ENCODE peak calls at places on chromosomes 16 and 17, in seven cellular contexts. V is AG10803, U is PC-3, X is tibial nerve, C is GM23338, A is thoracic aorta, S is A549. D is an unnamed sample.

GRCh38 chr17:8849311-8850041 is 18.0 kb downstream of the PIK3R6 start:
- DNase-seq in V (no peak), U (no peak), X (no peak), C (no peak), A (no peak), S (no peak), D (no peak)

GRCh38 chr17:78724999-78725398 is 57.1 kb downstream of the CYTH1 start:
- DNase-seq in V (no peak), U (no peak), X (no peak), C (no peak), A (no peak), S (no peak), D (no peak)

GRCh38 chr17:63696381-63696961 is 3.5 kb downstream of the LIMD2 start:
- DNase-seq in V (peak; percentile 38), U (peak; percentile 55), X (no peak), C (peak; percentile 90), A (no peak), S (peak; percentile 71), D (peak; percentile 53)

GRCh38 chr17:50631195-50631907 is 3.3 kb upstream of the ABCC3 start:
- DNase-seq in V (no peak), U (no peak), X (no peak), C (no peak), A (no peak), S (no peak), D (no peak)

GRCh38 chr17:15381707-15382106 is 40.3 kb upstream of the TEKT3 start:
- DNase-seq in V (no peak), U (peak; percentile 91), X (no peak), C (no peak), A (no peak), S (no peak), D (no peak)

GRCh38 chr17:79797492-79798295 is 817 bp upstream of the CBX8 start:
- DNase-seq in V (no peak), U (no peak), X (no peak), C (no peak), A (no peak), S (peak; percentile 56), D (no peak)

GRCh38 chr16:17271687-17272086 is 199.1 kb downstream of the XYLT1 start:
- DNase-seq in V (no peak), U (no peak), X (peak; percentile 38), C (no peak), A (peak; percentile 31), S (no peak), D (no peak)

GRCh38 chr16:75099075-75099667 is 17.4 kb downstream of the LDHD start:
- DNase-seq in V (no peak), U (no peak), X (no peak), C (no peak), A (no peak), S (no peak), D (no peak)

GRCh38 chr17:66461343-66461995 is 159.1 kb downstream of the PRKCA start:
- DNase-seq in V (no peak), U (no peak), X (no peak), C (no peak), A (no peak), S (no peak), D (no peak)

GRCh38 chr16:86485746-86486145 is 24.6 kb upstream of the FOXF1 start:
- DNase-seq in V (no peak), U (no peak), X (no peak), C (no peak), A (no peak), S (no peak), D (no peak)

GRCh38 chr16:27154573-27155521 is 48.5 kb upstream of the KDM8 start:
- DNase-seq in V (peak; percentile 28), U (peak; percentile 41), X (peak; percentile 25), C (peak; percentile 88), A (no peak), S (peak; percentile 31), D (peak; percentile 60)

GRCh38 chr17:606501-607243 is 108.0 kb downstream of the VPS53 start:
- DNase-seq in V (peak; percentile 38), U (no peak), X (no peak), C (no peak), A (no peak), S (peak; percentile 58), D (no peak)

GRCh38 chr16:102060-102855 is 24.2 kb downstream of the MPG start:
- DNase-seq in V (no peak), U (no peak), X (peak; percentile 65), C (no peak), A (no peak), S (no peak), D (no peak)

GRCh38 chr17:57684711-57685498 is 60.2 kb downstream of the CCDC182 start:
- DNase-seq in V (no peak), U (no peak), X (no peak), C (no peak), A (no peak), S (no peak), D (no peak)

GRCh38 chr17:67047382-67047781 is 3.0 kb downstream of the CACNG1 start:
- DNase-seq in V (no peak), U (no peak), X (no peak), C (no peak), A (no peak), S (no peak), D (no peak)

GRCh38 chr17:73348824-73349095 is 37.0 kb upstream of the CDC42EP4 start:
- DNase-seq in V (no peak), U (no peak), X (no peak), C (no peak), A (no peak), S (no peak), D (no peak)

GRCh38 chr17:17146791-17147406 is 59.2 kb downstream of the PLD6 start:
- DNase-seq in V (no peak), U (peak; percentile 54), X (no peak), C (peak; percentile 72), A (no peak), S (peak; percentile 66), D (no peak)

GRCh38 chr16:89798832-89799370 is 17.5 kb downstream of the FANCA start:
- DNase-seq in V (no peak), U (no peak), X (no peak), C (no peak), A (no peak), S (no peak), D (no peak)

GRCh38 chr17:69427486-69428197 is 13.1 kb downstream of the MAP2K6 start:
- DNase-seq in V (no peak), U (no peak), X (no peak), C (no peak), A (no peak), S (no peak), D (no peak)

GRCh38 chr17:42984486-42984885 is 4.1 kb downstream of the RUNDC1 start:
- DNase-seq in V (no peak), U (no peak), X (no peak), C (no peak), A (no peak), S (no peak), D (no peak)

GRCh38 chr17:58081641-58082340 is 1.4 kb upstream of the DYNLL2 start:
- DNase-seq in V (no peak), U (no peak), X (no peak), C (peak; percentile 38), A (no peak), S (no peak), D (no peak)

DNA sequence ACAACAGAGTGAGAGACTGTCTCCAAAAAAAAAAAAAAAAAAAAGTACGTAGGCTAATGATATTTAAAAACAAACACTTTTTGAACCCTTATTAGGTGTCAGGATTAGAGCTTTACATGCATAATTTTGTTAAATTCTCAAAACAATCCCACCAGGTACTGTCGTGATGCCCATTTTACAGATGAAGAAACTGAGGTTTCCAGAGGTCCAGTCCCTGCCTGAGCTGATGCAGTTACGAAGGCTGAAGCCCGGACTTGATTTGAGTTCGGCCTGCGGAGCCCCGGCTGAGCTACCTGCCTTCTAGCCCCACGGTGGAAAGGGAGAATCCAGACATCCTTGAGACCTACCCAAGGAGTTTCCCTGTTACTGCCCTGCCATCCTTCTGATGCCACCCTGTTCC is 137.5 kb upstream of the EEF2KMT start:
- DNase-seq in V (no peak), U (no peak), X (no peak), C (no peak), A (no peak), S (no peak), D (no peak)
- TF ChIP-seq CTCF in V (no peak), U (no peak), X (no peak), C (no peak), A (no peak), S (no peak), D (no peak)

DNA sequence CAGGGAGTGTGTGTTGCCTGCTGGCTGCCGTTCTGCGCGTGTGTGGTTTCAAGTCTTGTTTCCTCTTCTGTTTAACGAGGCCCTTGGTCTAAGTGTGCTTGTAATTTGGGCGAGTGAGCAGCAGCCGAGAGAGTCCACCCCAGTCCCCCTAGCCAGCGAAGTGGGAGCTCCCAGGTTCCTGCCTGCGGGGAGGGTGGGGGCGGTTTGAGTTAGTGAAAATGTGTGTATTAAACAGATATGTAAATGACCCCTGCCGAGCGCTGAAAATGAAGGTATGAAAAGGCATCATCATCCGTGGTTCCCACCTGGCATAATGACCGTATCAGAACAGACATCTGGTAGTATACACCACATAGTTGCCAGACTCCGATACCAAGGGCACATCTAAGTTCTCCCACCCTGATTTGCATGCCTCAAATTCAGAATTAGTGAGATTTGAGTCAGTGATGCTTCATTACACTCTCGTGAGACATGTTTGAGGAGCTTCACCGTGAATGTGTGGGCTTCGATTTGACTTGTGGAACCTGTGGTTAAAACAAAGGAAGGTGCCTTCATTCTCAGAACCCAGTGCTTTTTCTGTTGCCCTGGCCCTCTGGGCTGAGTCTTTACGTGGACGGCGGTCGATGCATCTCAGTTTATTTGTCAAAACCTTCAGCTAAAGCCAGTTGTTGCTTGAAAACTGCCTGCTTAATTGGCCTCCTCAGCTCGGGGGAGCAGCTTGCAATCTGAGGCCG is 114.4 kb upstream of the CHMP6 start:
- DNase-seq in V (no peak), U (no peak), X (no peak), C (no peak), A (no peak), S (no peak), D (no peak)
- H3K4me3 ChIP-seq in V (no peak overlapping the region), U (no peak overlapping the region), X (peak overlapping the region; percentile 1), C (no peak overlapping the region), A (no peak overlapping the region), S (no peak overlapping the region), D (no peak overlapping the region)

GRCh38 chr17:61583660-61584264 is 7.3 kb downstream of the NACA2 start:
- DNase-seq in V (no peak), U (no peak), X (no peak), C (no peak), A (no peak), S (no peak), D (no peak)

GRCh38 chr17:61584266-61584665 is 6.8 kb downstream of the NACA2 start:
- DNase-seq in V (no peak), U (no peak), X (no peak), C (no peak), A (no peak), S (no peak), D (no peak)

GRCh38 chr17:61582593-61582992 is 8.4 kb downstream of the NACA2 start:
- DNase-seq in V (no peak), U (no peak), X (no peak), C (no peak), A (no peak), S (no peak), D (no peak)

GRCh38 chr17:61581611-61582349 is 9.2 kb downstream of the NACA2 start:
- DNase-seq in V (no peak), U (peak; percentile 53), X (no peak), C (no peak), A (no peak), S (no peak), D (no peak)

GRCh38 chr17:61583242-61583641 is 7.8 kb downstream of the NACA2 start:
- DNase-seq in V (peak; percentile 77), U (peak; percentile 86), X (no peak), C (peak; percentile 35), A (no peak), S (peak; percentile 79), D (peak; percentile 87)
- TF ChIP-seq CTCF in V (peak; percentile 59), U (peak; percentile 83), X (no peak), C (no peak), A (no peak), S (peak; percentile 72), D (peak; percentile 38)

GRCh38 chr16:7990864-7991263 is 599.4 kb downstream of the TMEM114 start:
- DNase-seq in V (no peak), U (no peak), X (no peak), C (no peak), A (no peak), S (no peak), D (no peak)
- H3K4me3 ChIP-seq in V (no peak overlapping the region), U (no peak overlapping the region), X (no peak overlapping the region), C (no peak overlapping the region), A (peak overlapping the region; percentile 11), S (no peak overlapping the region), D (no peak overlapping the region)

D was measured in foreskin fibroblast.